ENCODE peak calls at places on chromosome 7, in six cellular contexts. One of them, this sample, is unnamed.

GRCh38 chr7:19663816-19664531 is 44.9 kb downstream of the POLR1F start:
- DNase-seq in IMR-90: no peak
- DNase-seq in mesenchymal stem cell: peak
- DNase-seq in H9: no peak
- DNase-seq in H1: no peak
- DNase-seq in neuronal stem cell: no peak
- DNase-seq in this sample: no peak

GRCh38 chr7:86657948-86658347 is 14.2 kb downstream of the GRM3 start:
- DNase-seq in IMR-90: no peak
- DNase-seq in mesenchymal stem cell: no peak
- DNase-seq in H1: no peak
- DNase-seq in neuronal stem cell: no peak
- DNase-seq in H9: no peak
- DNase-seq in this sample: no peak

GRCh38 chr7:5595545-5596045 is 172.0 kb upstream of the TNRC18 start:
- DNase-seq in neuronal stem cell: no peak
- DNase-seq in mesenchymal stem cell: no peak
- DNase-seq in H1: no peak
- DNase-seq in H9: no peak
- DNase-seq in IMR-90: peak
- DNase-seq in this sample: peak

GRCh38 chr7:118511146-118511545 is 286.6 kb downstream of the ANKRD7 start:
- DNase-seq in neuronal stem cell: no peak
- DNase-seq in mesenchymal stem cell: no peak
- DNase-seq in IMR-90: no peak
- DNase-seq in H1: no peak
- DNase-seq in H9: no peak
- DNase-seq in this sample: no peak

GRCh38 chr7:87105401-87105800 is 45.9 kb upstream of the ELAPOR2 start:
- DNase-seq in IMR-90: no peak
- DNase-seq in H9: no peak
- DNase-seq in H1: no peak
- DNase-seq in mesenchymal stem cell: no peak
- DNase-seq in neuronal stem cell: no peak
- DNase-seq in this sample: no peak

GRCh38 chr7:113918946-113919345 is at the start of gene PPP1R3A:
- DNase-seq in IMR-90: peak
- DNase-seq in mesenchymal stem cell: peak
- DNase-seq in H1: no peak
- DNase-seq in H9: no peak
- DNase-seq in neuronal stem cell: no peak
- DNase-seq in this sample: peak

GRCh38 chr7:106774768-106775551 is 90.1 kb upstream of the PIK3CG start:
- DNase-seq in H1: no peak
- DNase-seq in neuronal stem cell: no peak
- DNase-seq in IMR-90: peak
- DNase-seq in mesenchymal stem cell: peak
- DNase-seq in H9: peak
- DNase-seq in this sample: peak

GRCh38 chr7:1847260-1848001 is 177.4 kb downstream of the ELFN1 start:
- DNase-seq in IMR-90: no peak
- DNase-seq in mesenchymal stem cell: no peak
- DNase-seq in neuronal stem cell: no peak
- DNase-seq in H9: no peak
- DNase-seq in H1: no peak
- DNase-seq in this sample: no peak

GRCh38 chr7:81715984-81716588 is 53.8 kb downstream of the HGF start:
- DNase-seq in H9: no peak
- DNase-seq in H1: no peak
- DNase-seq in mesenchymal stem cell: peak
- DNase-seq in neuronal stem cell: peak
- DNase-seq in IMR-90: peak
- DNase-seq in this sample: peak

GRCh38 chr7:50771120-50772002 is 11.3 kb downstream of the GRB10 start:
- DNase-seq in mesenchymal stem cell: no peak
- DNase-seq in H9: no peak
- DNase-seq in neuronal stem cell: no peak
- DNase-seq in IMR-90: no peak
- DNase-seq in H1: no peak
- DNase-seq in this sample: no peak

GRCh38 chr7:50766106-50766505 is 16.6 kb downstream of the GRB10 start:
- DNase-seq in IMR-90: no peak
- DNase-seq in H9: no peak
- DNase-seq in H1: no peak
- DNase-seq in neuronal stem cell: no peak
- DNase-seq in mesenchymal stem cell: no peak
- DNase-seq in this sample: no peak

GRCh38 chr7:50766808-50767207 is 15.9 kb downstream of the GRB10 start:
- DNase-seq in H9: no peak
- DNase-seq in neuronal stem cell: no peak
- DNase-seq in H1: no peak
- DNase-seq in IMR-90: no peak
- DNase-seq in mesenchymal stem cell: no peak
- DNase-seq in this sample: no peak

GRCh38 chr7:50768470-50769159 is 14.1 kb downstream of the GRB10 start:
- DNase-seq in IMR-90: no peak
- DNase-seq in neuronal stem cell: no peak
- DNase-seq in H9: no peak
- DNase-seq in mesenchymal stem cell: no peak
- DNase-seq in H1: no peak
- DNase-seq in this sample: no peak

DNA sequence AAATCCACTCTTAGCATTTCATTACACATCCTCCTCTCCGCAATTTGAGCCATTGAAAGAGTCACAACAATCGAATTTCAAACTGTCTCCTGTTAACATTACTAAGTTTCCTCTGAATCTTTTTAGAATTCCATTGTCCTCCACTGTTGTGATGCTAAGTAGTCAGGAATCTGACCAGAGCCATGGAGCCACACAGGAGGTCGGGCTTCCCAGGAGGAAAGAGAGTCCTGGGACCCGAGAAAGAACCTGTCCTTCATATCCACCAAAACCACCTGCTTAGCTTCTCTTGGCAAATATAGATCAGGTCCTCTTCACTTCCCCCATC is 13.6 kb downstream of the GRB10 start:
- DNase-seq in H1: no peak
- DNase-seq in neuronal stem cell: no peak
- DNase-seq in H9: peak
- DNase-seq in IMR-90: no peak
- DNase-seq in mesenchymal stem cell: no peak
- DNase-seq in this sample: no peak
- H3K4ac ChIP-seq in H1: peak
- H3K4ac ChIP-seq in neuronal stem cell: no peak
- H3K4ac ChIP-seq in H9: no peak
- H3K4ac ChIP-seq in IMR-90: no peak
- H3K4ac ChIP-seq in mesenchymal stem cell: no peak
- H3K4ac ChIP-seq in this sample: no peak

GRCh38 chr7:158820656-158821055 is 8.7 kb downstream of the ESYT2 start:
- DNase-seq in mesenchymal stem cell: peak
- DNase-seq in neuronal stem cell: no peak
- DNase-seq in H9: no peak
- DNase-seq in H1: no peak
- DNase-seq in IMR-90: peak
- DNase-seq in this sample: no peak
- H3K4ac ChIP-seq in mesenchymal stem cell: no peak
- H3K4ac ChIP-seq in neuronal stem cell: no peak
- H3K4ac ChIP-seq in H9: no peak
- H3K4ac ChIP-seq in H1: no peak
- H3K4ac ChIP-seq in IMR-90: peak
- H3K4ac ChIP-seq in this sample: no peak

GRCh38 chr7:44884553-44885393 is 557 bp downstream of the PURB start:
- DNase-seq in H1: no peak
- DNase-seq in H9: peak
- DNase-seq in IMR-90: peak
- DNase-seq in mesenchymal stem cell: peak
- DNase-seq in neuronal stem cell: peak
- DNase-seq in this sample: peak
- H3K4ac ChIP-seq in H1: no peak
- H3K4ac ChIP-seq in H9: no peak
- H3K4ac ChIP-seq in IMR-90: peak
- H3K4ac ChIP-seq in mesenchymal stem cell: peak
- H3K4ac ChIP-seq in neuronal stem cell: no peak
- H3K4ac ChIP-seq in this sample: peak

DNA sequence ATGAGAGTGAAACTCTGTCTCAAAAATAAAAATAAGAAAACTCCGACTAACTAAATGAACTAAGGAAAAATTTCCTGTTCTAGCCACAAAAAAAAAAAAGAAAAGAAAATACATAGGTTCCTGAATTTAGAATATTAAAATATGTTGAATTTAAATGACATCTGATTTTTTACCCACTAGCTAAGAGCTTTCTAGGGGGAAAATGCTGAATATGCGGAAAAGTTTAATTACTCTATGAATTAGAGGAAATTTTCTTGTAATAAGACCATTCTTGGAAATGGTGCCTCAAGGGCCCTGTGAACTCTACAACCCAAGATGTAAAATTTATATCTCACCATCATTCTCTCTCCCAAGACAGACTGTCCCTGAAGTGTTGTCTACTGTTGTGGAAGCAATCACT is 165.0 kb upstream of the CALN1 start:
- DNase-seq in neuronal stem cell: no peak
- DNase-seq in IMR-90: no peak
- DNase-seq in H9: no peak
- DNase-seq in mesenchymal stem cell: no peak
- DNase-seq in H1: no peak
- DNase-seq in this sample: no peak
- H3K4ac ChIP-seq in neuronal stem cell: no peak
- H3K4ac ChIP-seq in IMR-90: no peak
- H3K4ac ChIP-seq in H9: no peak
- H3K4ac ChIP-seq in mesenchymal stem cell: no peak
- H3K4ac ChIP-seq in H1: no peak
- H3K4ac ChIP-seq in this sample: no peak

GRCh38 chr7:139109188-139109982 is at the start of gene ZC3HAV1:
- DNase-seq in H1: no peak
- DNase-seq in mesenchymal stem cell: peak
- DNase-seq in H9: peak
- DNase-seq in IMR-90: peak
- DNase-seq in neuronal stem cell: peak
- DNase-seq in this sample: peak
- H3K4ac ChIP-seq in H1: no peak
- H3K4ac ChIP-seq in mesenchymal stem cell: peak
- H3K4ac ChIP-seq in H9: no peak
- H3K4ac ChIP-seq in IMR-90: peak
- H3K4ac ChIP-seq in neuronal stem cell: no peak
- H3K4ac ChIP-seq in this sample: peak

GRCh38 chr7:91940572-91941341 is at the start of gene AKAP9:
- DNase-seq in mesenchymal stem cell: peak
- DNase-seq in H1: peak
- DNase-seq in neuronal stem cell: peak
- DNase-seq in IMR-90: peak
- DNase-seq in H9: peak
- DNase-seq in this sample: peak

GRCh38 chr7:91945476-91945875 is 4.8 kb downstream of the AKAP9 start:
- DNase-seq in H1: no peak
- DNase-seq in IMR-90: peak
- DNase-seq in neuronal stem cell: no peak
- DNase-seq in H9: no peak
- DNase-seq in mesenchymal stem cell: peak
- DNase-seq in this sample: no peak

GRCh38 chr7:91941450-91941849 is 788 bp downstream of the AKAP9 start:
- DNase-seq in H9: peak
- DNase-seq in IMR-90: peak
- DNase-seq in H1: no peak
- DNase-seq in mesenchymal stem cell: peak
- DNase-seq in neuronal stem cell: peak
- DNase-seq in this sample: peak

GRCh38 chr7:91940171-91940570 is 491 bp upstream of the AKAP9 start:
- DNase-seq in mesenchymal stem cell: peak
- DNase-seq in H1: no peak
- DNase-seq in H9: peak
- DNase-seq in IMR-90: no peak
- DNase-seq in neuronal stem cell: peak
- DNase-seq in this sample: peak

DNA sequence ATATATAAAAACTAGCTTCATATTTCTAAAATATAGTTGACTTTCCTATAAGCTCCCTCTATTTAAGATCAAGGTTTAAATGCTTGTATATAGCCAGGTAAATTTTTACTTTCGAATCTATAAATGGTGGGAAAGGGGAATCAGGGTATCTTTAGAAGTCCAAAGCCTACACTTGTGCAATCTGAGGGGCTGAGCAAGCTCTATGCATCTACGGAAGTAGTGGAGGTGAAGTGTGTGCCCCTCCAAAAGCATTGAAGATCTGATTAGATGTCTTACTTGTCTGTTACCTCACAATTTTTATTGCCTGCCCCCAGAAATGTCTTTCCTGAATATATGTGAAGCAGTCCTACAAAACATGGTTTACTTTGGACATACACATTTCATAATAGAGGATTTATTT is 1.6 kb downstream of the AKAP9 start:
- DNase-seq in H9: no peak
- DNase-seq in neuronal stem cell: no peak
- DNase-seq in mesenchymal stem cell: no peak
- DNase-seq in IMR-90: no peak
- DNase-seq in H1: no peak
- DNase-seq in this sample: no peak
- H3K4ac ChIP-seq in H9: no peak
- H3K4ac ChIP-seq in neuronal stem cell: no peak
- H3K4ac ChIP-seq in mesenchymal stem cell: no peak
- H3K4ac ChIP-seq in IMR-90: no peak
- H3K4ac ChIP-seq in H1: no peak
- H3K4ac ChIP-seq in this sample: no peak

GRCh38 chr7:156251861-156252260 is 388.7 kb upstream of the RNF32 start:
- DNase-seq in H9: no peak
- DNase-seq in mesenchymal stem cell: no peak
- DNase-seq in H1: no peak
- DNase-seq in IMR-90: no peak
- DNase-seq in neuronal stem cell: no peak
- DNase-seq in this sample: no peak
- H3K4ac ChIP-seq in H9: no peak
- H3K4ac ChIP-seq in mesenchymal stem cell: no peak
- H3K4ac ChIP-seq in H1: no peak
- H3K4ac ChIP-seq in IMR-90: no peak
- H3K4ac ChIP-seq in neuronal stem cell: no peak
- H3K4ac ChIP-seq in this sample: no peak

GRCh38 chr7:100673302-100673941 is at the start of gene GNB2:
- DNase-seq in mesenchymal stem cell: peak
- DNase-seq in H9: peak
- DNase-seq in H1: peak
- DNase-seq in neuronal stem cell: peak
- DNase-seq in IMR-90: peak
- DNase-seq in this sample: peak
- H3K4ac ChIP-seq in mesenchymal stem cell: peak
- H3K4ac ChIP-seq in H9: no peak
- H3K4ac ChIP-seq in H1: peak
- H3K4ac ChIP-seq in neuronal stem cell: no peak
- H3K4ac ChIP-seq in IMR-90: peak
- H3K4ac ChIP-seq in this sample: peak